ENCODE peak calls at places on chromosomes 12 and 14, in seven cellular contexts. W is left lung, S is mammary epithelial cell, X is HCT116, O is mucosa of descending colon, P is fibroblast of pulmonary artery, U is SK-N-SH. T is an unnamed sample.

GRCh38 chr12:26746315-26746714 is 86.7 kb downstream of the ITPR2 start:
- DNase-seq in W (no peak), S (peak), X (no peak), O (no peak), P (peak), U (no peak), T (peak)

GRCh38 chr14:37566811-37567371 is 28.2 kb downstream of the FOXA1 start:
- DNase-seq in W (no peak), S (peak), X (no peak), O (peak), P (peak), U (no peak), T (no peak)

GRCh38 chr12:45909041-45909713 is 81.2 kb downstream of the SCAF11 start:
- DNase-seq in W (no peak), S (no peak), X (no peak), O (no peak), P (no peak), U (no peak), T (peak)

GRCh38 chr14:102776761-102777710 is at the start of gene TRAF3:
- DNase-seq in W (peak), S (peak), X (no peak), O (peak), P (peak), U (peak), T (peak)

GRCh38 chr12:4383304-4383865 is 3.9 kb upstream of the FGF23 start:
- DNase-seq in W (no peak), S (no peak), X (no peak), O (no peak), P (no peak), U (peak), T (no peak)

GRCh38 chr14:100879194-100879593 is 24.3 kb downstream of the RTL1 start:
- DNase-seq in W (peak), S (no peak), X (no peak), O (no peak), P (no peak), U (no peak), T (no peak)

GRCh38 chr12:100868487-100868886 is 73.9 kb downstream of the ANO4 start:
- DNase-seq in W (no peak), S (peak), X (no peak), O (no peak), P (peak), U (no peak), T (peak)

GRCh38 chr12:68785358-68785757 is 22.6 kb upstream of the MDM2 start:
- DNase-seq in W (no peak), S (peak), X (no peak), O (no peak), P (peak), U (no peak), T (peak)

GRCh38 chr14:39050389-39050788 is 52.6 kb downstream of the SEC23A start:
- DNase-seq in W (no peak), S (peak), X (no peak), O (no peak), P (peak), U (no peak), T (peak)

GRCh38 chr12:13008741-13009380 is 8.8 kb upstream of the HEBP1 start:
- DNase-seq in W (no peak), S (no peak), X (no peak), O (no peak), P (no peak), U (no peak), T (peak)

GRCh38 chr12:109192358-109192757 is 76.0 kb downstream of the ACACB start:
- DNase-seq in W (no peak), S (peak), X (no peak), O (no peak), P (peak), U (no peak), T (no peak)

GRCh38 chr12:127194176-127194575 is 1072.8 kb upstream of the TMEM132C start:
- DNase-seq in W (no peak), S (no peak), X (no peak), O (no peak), P (no peak), U (no peak), T (no peak)

GRCh38 chr14:56918849-56919574 is 108.7 kb upstream of the OTX2 start:
- DNase-seq in W (no peak), S (no peak), X (no peak), O (no peak), P (no peak), U (no peak), T (no peak)

GRCh38 chr12:125110641-125111360 is 45.6 kb downstream of the AACS start:
- DNase-seq in W (peak), S (no peak), X (no peak), O (peak), P (peak), U (no peak), T (peak)

GRCh38 chr14:96203635-96204034 is 1.0 kb upstream of the BDKRB2 start:
- DNase-seq in W (peak), S (peak), X (no peak), O (no peak), P (no peak), U (no peak), T (no peak)

GRCh38 chr12:3046441-3047200 is 30.6 kb upstream of the TSPAN9 start:
- DNase-seq in W (no peak), S (no peak), X (no peak), O (no peak), P (peak), U (no peak), T (peak)

GRCh38 chr14:90678420-90678819 is 137.8 kb downstream of the TTC7B start:
- DNase-seq in W (no peak), S (peak), X (no peak), O (no peak), P (peak), U (no peak), T (peak)

GRCh38 chr12:51270067-51270846 is at the start of gene SMAGP:
- DNase-seq in W (peak), S (peak), X (no peak), O (peak), P (peak), U (peak), T (peak)

GRCh38 chr12:11170810-11171144 is 217 bp upstream of the SMIM10L1 start:
- DNase-seq in W (no peak), S (no peak), X (no peak), O (no peak), P (no peak), U (no peak), T (no peak)

GRCh38 chr12:11756022-11756421 is 106.5 kb downstream of the ETV6 start:
- DNase-seq in W (no peak), S (no peak), X (no peak), O (no peak), P (no peak), U (no peak), T (no peak)

GRCh38 chr12:53105256-53105655 is 2.0 kb downstream of the SOAT2 start:
- DNase-seq in W (no peak), S (no peak), X (no peak), O (no peak), P (no peak), U (no peak), T (no peak)

GRCh38 chr14:64838656-64839055 is 41.1 kb downstream of the SPTB start:
- DNase-seq in W (no peak), S (peak), X (no peak), O (peak), P (no peak), U (no peak), T (no peak)

GRCh38 chr14:98192946-98193345 is 1079.1 kb downstream of the BCL11B start:
- DNase-seq in W (no peak), S (no peak), X (no peak), O (no peak), P (no peak), U (no peak), T (no peak)

GRCh38 chr12:82383930-82384513 is 25.7 kb downstream of the METTL25 start:
- DNase-seq in W (no peak), S (peak), X (no peak), O (peak), P (peak), U (no peak), T (peak)

GRCh38 chr14:73203527-73203926 is 33.8 kb upstream of the PAPLN start:
- DNase-seq in W (no peak), S (no peak), X (no peak), O (no peak), P (no peak), U (no peak), T (no peak)

GRCh38 chr12:38547586-38547985 is 231.0 kb downstream of the ALG10B start:
- DNase-seq in W (no peak), S (peak), X (no peak), O (no peak), P (no peak), U (no peak), T (no peak)

GRCh38 chr12:47364251-47364650 is 284.5 kb upstream of the AMIGO2 start:
- DNase-seq in W (no peak), S (no peak), X (no peak), O (no peak), P (no peak), U (no peak), T (peak)

GRCh38 chr12:1739368-1739767 is 48.5 kb downstream of the ADIPOR2 start:
- DNase-seq in W (no peak), S (no peak), X (no peak), O (no peak), P (no peak), U (no peak), T (no peak)

GRCh38 chr14:106308839-106309389 is 782.5 kb downstream of the TMEM121 start:
- DNase-seq in W (peak), S (no peak), X (no peak), O (peak), P (no peak), U (peak), T (no peak)

GRCh38 chr12:32906407-32907165 is 10.0 kb upstream of the PKP2 start:
- DNase-seq in W (no peak), S (no peak), X (no peak), O (peak), P (no peak), U (no peak), T (peak)

GRCh38 chr14:72916174-72916573 is 10.1 kb upstream of the DCAF4 start:
- DNase-seq in W (no peak), S (peak), X (no peak), O (no peak), P (no peak), U (no peak), T (no peak)

GRCh38 chr12:92854344-92854743 is 74.8 kb downstream of the EEA1 start:
- DNase-seq in W (no peak), S (no peak), X (no peak), O (no peak), P (no peak), U (no peak), T (no peak)

GRCh38 chr12:116121453-116121871 is 156.0 kb downstream of the MED13L start:
- DNase-seq in W (no peak), S (peak), X (no peak), O (no peak), P (peak), U (no peak), T (peak)

GRCh38 chr12:64042901-64043300 is 179.2 kb downstream of the KICS2 start:
- DNase-seq in W (no peak), S (no peak), X (no peak), O (no peak), P (peak), U (no peak), T (peak)

GRCh38 chr14:96584199-96584906 is 82.2 kb downstream of the PAPOLA start:
- DNase-seq in W (no peak), S (peak), X (peak), O (peak), P (peak), U (peak), T (peak)

GRCh38 chr12:84804691-84805473 is 107.7 kb downstream of the SLC6A15 start:
- DNase-seq in W (no peak), S (no peak), X (no peak), O (no peak), P (no peak), U (no peak), T (no peak)

GRCh38 chr12:67651380-67651695 is 2.8 kb downstream of the DYRK2 start:
- DNase-seq in W (no peak), S (peak), X (no peak), O (peak), P (peak), U (peak), T (peak)

GRCh38 chr12:24911284-24911791 is 37.6 kb downstream of the BCAT1 start:
- DNase-seq in W (no peak), S (no peak), X (no peak), O (no peak), P (peak), U (no peak), T (peak)

GRCh38 chr12:22573181-22573580 is 28.8 kb upstream of the C2CD5 start:
- DNase-seq in W (no peak), S (no peak), X (no peak), O (no peak), P (no peak), U (no peak), T (no peak)
- TF ChIP-seq CTCF in W (no peak), S (no peak), X (no peak), O (no peak), P (no peak), U (no peak), T (no peak)

DNA sequence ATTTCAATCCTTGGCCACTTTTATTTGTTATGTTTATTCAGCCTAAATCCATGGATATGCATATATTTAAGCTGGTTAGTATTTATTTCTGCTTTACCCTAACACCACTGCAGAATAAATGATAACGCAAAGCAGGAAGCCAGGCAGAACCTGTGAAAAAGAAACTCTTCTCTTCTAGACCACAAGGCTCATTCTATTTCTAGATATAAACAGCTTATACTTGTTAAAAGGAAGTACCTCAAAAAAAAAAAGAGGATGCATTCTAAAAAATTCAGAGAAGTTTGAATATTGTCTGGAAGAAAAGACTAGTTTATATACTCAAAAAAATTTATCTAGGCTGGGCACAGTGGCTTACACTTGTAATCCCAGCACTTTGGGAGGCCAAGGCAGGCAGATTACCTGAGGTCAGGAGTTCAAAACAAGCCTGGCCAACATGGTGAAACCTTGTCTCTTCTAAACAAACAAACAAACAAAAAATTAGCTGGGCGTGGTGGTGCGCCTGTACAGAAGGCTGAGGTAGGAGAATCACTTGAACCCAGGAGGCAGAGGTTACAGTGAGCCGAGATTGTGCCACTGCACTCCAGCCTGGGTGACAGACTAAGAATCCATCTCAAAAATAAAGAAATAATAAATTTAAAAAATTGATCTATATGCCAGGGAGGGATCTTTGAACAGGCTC is 55.8 kb downstream of the GALNT4 start:
- DNase-seq in W (no peak), S (no peak), X (no peak), O (no peak), P (no peak), U (no peak), T (no peak)
- H3K4me3 ChIP-seq in W (no peak), S (no peak), X (no peak), O (no peak), P (no peak), U (no peak), T (no peak)

DNA sequence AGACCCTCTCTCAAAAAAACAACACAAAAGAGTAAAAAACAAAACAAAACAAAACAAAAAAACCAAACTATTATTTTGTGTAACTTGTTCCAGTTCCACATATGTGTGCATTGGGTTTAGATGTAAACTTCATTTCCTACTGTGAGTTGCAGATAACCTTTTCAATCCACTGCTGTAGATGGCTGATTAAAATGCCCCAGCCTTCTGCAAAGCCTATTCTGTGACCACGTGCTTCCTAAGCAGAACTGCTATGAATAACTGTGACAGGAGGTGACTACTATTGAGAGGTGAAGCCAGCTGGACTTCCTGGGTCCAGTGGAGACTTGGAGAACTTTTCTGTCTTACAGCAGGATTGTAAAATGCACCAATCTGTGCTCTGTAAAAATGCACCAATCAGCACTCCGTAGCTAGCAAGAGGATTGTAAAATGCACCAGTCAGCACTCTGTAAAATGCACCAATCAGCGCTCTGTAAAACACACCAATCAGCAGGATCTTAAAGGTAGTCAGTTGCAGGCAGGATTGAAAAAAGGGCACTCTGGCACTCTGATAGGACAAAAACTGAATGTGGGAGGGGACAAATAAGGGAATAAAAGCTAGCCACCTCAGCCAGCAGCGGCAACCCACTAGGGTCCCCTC is 10.3 kb upstream of the ELK3 start:
- DNase-seq in W (no peak), S (no peak), X (no peak), O (no peak), P (no peak), U (no peak), T (no peak)
- TF ChIP-seq CTCF in W (no peak), S (no peak), X (no peak), O (no peak), P (no peak), U (no peak), T (no peak)

DNA sequence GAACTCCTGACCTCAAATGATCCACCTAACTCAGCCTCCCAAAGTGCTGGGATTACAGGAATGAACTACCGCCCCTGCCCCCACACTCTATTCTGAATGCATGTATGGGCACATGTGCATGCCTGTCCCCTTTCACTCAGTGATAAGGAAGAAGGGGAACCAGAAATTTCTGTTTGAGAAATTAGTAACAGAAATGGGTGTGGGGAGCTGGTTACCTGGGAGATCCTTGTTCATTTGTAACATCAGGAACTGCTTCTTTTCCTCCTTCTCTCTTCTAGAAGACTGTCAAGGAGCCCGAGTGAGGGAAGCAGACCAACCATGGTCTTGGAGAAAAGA is 3.5 kb downstream of the PPP1R3E start:
- DNase-seq in W (no peak), S (no peak), X (no peak), O (no peak), P (no peak), U (no peak), T (no peak)
- H3K4me3 ChIP-seq in W (no peak), S (no peak), X (no peak), O (no peak), P (no peak), U (no peak), T (no peak)

GRCh38 chr14:93818857-93819256 is 30.6 kb upstream of the PRIMA1 start:
- DNase-seq in W (no peak), S (no peak), X (no peak), O (no peak), P (no peak), U (no peak), T (no peak)

GRCh38 chr14:93824076-93824475 is 35.8 kb upstream of the PRIMA1 start:
- DNase-seq in W (no peak), S (no peak), X (no peak), O (no peak), P (no peak), U (no peak), T (no peak)

GRCh38 chr14:93825235-93825553 is 36.9 kb upstream of the PRIMA1 start:
- DNase-seq in W (no peak), S (no peak), X (no peak), O (no peak), P (no peak), U (no peak), T (no peak)

GRCh38 chr14:93829839-93830481 is 41.7 kb upstream of the PRIMA1 start:
- DNase-seq in W (no peak), S (no peak), X (no peak), O (no peak), P (no peak), U (no peak), T (no peak)

GRCh38 chr14:93824518-93825234 is 36.4 kb upstream of the PRIMA1 start:
- DNase-seq in W (peak), S (no peak), X (no peak), O (no peak), P (no peak), U (peak), T (no peak)
- TF ChIP-seq CTCF in W (no peak), S (no peak), X (peak), O (no peak), P (no peak), U (no peak), T (no peak)

DNA sequence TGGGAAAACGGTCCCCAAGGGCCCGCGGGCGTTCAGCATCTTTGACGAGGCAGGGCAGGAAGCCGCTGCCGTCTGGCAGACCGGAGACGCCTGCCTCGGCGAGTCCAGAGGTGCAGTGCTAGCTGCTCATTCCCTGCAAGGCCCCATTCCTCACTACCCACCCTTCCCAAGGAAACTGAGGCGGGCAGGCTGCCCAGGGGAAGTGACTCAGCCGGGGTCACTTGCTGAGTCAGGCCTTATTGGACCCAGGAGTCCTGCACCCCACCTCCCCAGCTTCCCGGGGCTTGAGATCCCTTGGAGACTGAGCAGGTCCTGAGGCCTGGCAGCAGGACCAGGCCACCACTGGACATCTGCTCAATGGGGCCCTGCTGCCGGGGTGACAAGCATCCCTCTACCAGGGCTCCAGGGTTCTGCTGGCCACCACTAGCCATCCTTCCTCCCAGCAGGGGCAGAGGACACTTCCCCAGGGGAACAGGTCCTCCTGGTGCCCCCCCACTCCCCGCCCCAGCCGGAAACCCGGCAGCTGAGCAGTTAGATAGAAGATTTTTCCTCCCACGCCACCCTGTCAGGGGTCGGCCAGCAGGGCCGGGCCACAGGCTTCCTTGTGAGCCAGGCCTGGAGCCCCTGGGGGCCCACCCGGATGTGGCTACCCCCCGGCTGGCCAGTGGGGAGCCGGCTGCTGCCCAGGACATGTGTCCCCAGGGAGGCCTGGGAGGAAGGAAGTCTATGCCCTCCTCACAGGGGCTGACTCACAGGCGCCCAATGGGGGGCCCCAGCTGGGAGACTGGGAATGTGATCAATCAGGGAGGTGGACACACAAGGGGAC is 3.9 kb downstream of the SH2B3 start:
- DNase-seq in W (peak), S (peak), X (no peak), O (no peak), P (peak), U (peak), T (peak)
- H3K4me3 ChIP-seq in W (peak), S (peak), X (peak), O (no peak), P (peak), U (peak), T (peak)

T was measured in fibroblast of villous mesenchyme.